ENCODE peak calls at places on chromosome 10, in seven cellular contexts. One of them, this sample, is unnamed.

GRCh38 chr10:90642136-90642535 is 215.7 kb downstream of the HTR7 start:
- DNase-seq in fibroblast of pulmonary artery: peak; percentile 69
- DNase-seq in occipital lobe: no peak
- DNase-seq in GM12865: no peak
- DNase-seq in foreskin fibroblast: peak; percentile 47
- DNase-seq in stimulated activated CD4-positive, alpha-beta T cell treated with anti-CD3 and anti-CD28 coated beads, Interleukin-1b, Interleukin-23, amount 100 ng/mL, for 24 hours: no peak
- DNase-seq in NCI-H1436: no peak
- DNase-seq in this sample: no peak

GRCh38 chr10:76073524-76073923 is 642.1 kb downstream of the LRMDA start:
- DNase-seq in fibroblast of pulmonary artery: no peak
- DNase-seq in occipital lobe: no peak
- DNase-seq in GM12865: no peak
- DNase-seq in foreskin fibroblast: no peak
- DNase-seq in stimulated activated CD4-positive, alpha-beta T cell treated with anti-CD3 and anti-CD28 coated beads, Interleukin-1b, Interleukin-23, amount 100 ng/mL, for 24 hours: no peak
- DNase-seq in NCI-H1436: no peak
- DNase-seq in this sample: no peak

GRCh38 chr10:44571701-44572100 is 186.8 kb upstream of the CXCL12 start:
- DNase-seq in fibroblast of pulmonary artery: peak; percentile 14
- DNase-seq in occipital lobe: no peak
- DNase-seq in GM12865: no peak
- DNase-seq in foreskin fibroblast: peak; percentile 62
- DNase-seq in stimulated activated CD4-positive, alpha-beta T cell treated with anti-CD3 and anti-CD28 coated beads, Interleukin-1b, Interleukin-23, amount 100 ng/mL, for 24 hours: no peak
- DNase-seq in NCI-H1436: no peak
- DNase-seq in this sample: no peak

GRCh38 chr10:3995302-3996210 is 210.5 kb upstream of the KLF6 start:
- DNase-seq in fibroblast of pulmonary artery: peak; percentile 86
- DNase-seq in occipital lobe: no peak
- DNase-seq in GM12865: no peak
- DNase-seq in foreskin fibroblast: peak; percentile 82
- DNase-seq in stimulated activated CD4-positive, alpha-beta T cell treated with anti-CD3 and anti-CD28 coated beads, Interleukin-1b, Interleukin-23, amount 100 ng/mL, for 24 hours: no peak
- DNase-seq in NCI-H1436: no peak
- DNase-seq in this sample: no peak

GRCh38 chr10:47286591-47287325 is 13.2 kb upstream of the GDF10 start:
- DNase-seq in fibroblast of pulmonary artery: no peak
- DNase-seq in occipital lobe: no peak
- DNase-seq in GM12865: no peak
- DNase-seq in foreskin fibroblast: no peak
- DNase-seq in stimulated activated CD4-positive, alpha-beta T cell treated with anti-CD3 and anti-CD28 coated beads, Interleukin-1b, Interleukin-23, amount 100 ng/mL, for 24 hours: no peak
- DNase-seq in NCI-H1436: no peak
- DNase-seq in this sample: no peak

GRCh38 chr10:6778992-6779701 is 199.1 kb upstream of the PRKCQ start:
- DNase-seq in fibroblast of pulmonary artery: peak; percentile 96
- DNase-seq in occipital lobe: no peak
- DNase-seq in GM12865: no peak
- DNase-seq in foreskin fibroblast: peak; percentile 98
- DNase-seq in stimulated activated CD4-positive, alpha-beta T cell treated with anti-CD3 and anti-CD28 coated beads, Interleukin-1b, Interleukin-23, amount 100 ng/mL, for 24 hours: no peak
- DNase-seq in NCI-H1436: no peak
- DNase-seq in this sample: no peak

GRCh38 chr10:126842836-126843235 is 62.4 kb upstream of the DOCK1 start:
- DNase-seq in fibroblast of pulmonary artery: no peak
- DNase-seq in occipital lobe: no peak
- DNase-seq in GM12865: no peak
- DNase-seq in foreskin fibroblast: no peak
- DNase-seq in stimulated activated CD4-positive, alpha-beta T cell treated with anti-CD3 and anti-CD28 coated beads, Interleukin-1b, Interleukin-23, amount 100 ng/mL, for 24 hours: no peak
- DNase-seq in NCI-H1436: peak; percentile 2
- DNase-seq in this sample: no peak

GRCh38 chr10:34723746-34724145 is 91.3 kb downstream of the PARD3 start:
- DNase-seq in fibroblast of pulmonary artery: peak; percentile 82
- DNase-seq in occipital lobe: no peak
- DNase-seq in GM12865: peak; percentile 30
- DNase-seq in foreskin fibroblast: peak; percentile 81
- DNase-seq in stimulated activated CD4-positive, alpha-beta T cell treated with anti-CD3 and anti-CD28 coated beads, Interleukin-1b, Interleukin-23, amount 100 ng/mL, for 24 hours: no peak
- DNase-seq in NCI-H1436: peak; percentile 30
- DNase-seq in this sample: no peak

GRCh38 chr10:13146383-13146782 is 15.0 kb upstream of the MCM10 start:
- DNase-seq in fibroblast of pulmonary artery: no peak
- DNase-seq in occipital lobe: no peak
- DNase-seq in GM12865: no peak
- DNase-seq in foreskin fibroblast: no peak
- DNase-seq in stimulated activated CD4-positive, alpha-beta T cell treated with anti-CD3 and anti-CD28 coated beads, Interleukin-1b, Interleukin-23, amount 100 ng/mL, for 24 hours: no peak
- DNase-seq in NCI-H1436: no peak
- DNase-seq in this sample: no peak

GRCh38 chr10:63628526-63629362 is 107.5 kb downstream of the REEP3 start:
- DNase-seq in fibroblast of pulmonary artery: no peak
- DNase-seq in occipital lobe: peak; percentile 33
- DNase-seq in GM12865: peak; percentile 89
- DNase-seq in foreskin fibroblast: peak; percentile 68
- DNase-seq in stimulated activated CD4-positive, alpha-beta T cell treated with anti-CD3 and anti-CD28 coated beads, Interleukin-1b, Interleukin-23, amount 100 ng/mL, for 24 hours: no peak
- DNase-seq in NCI-H1436: peak; percentile 83
- DNase-seq in this sample: peak; percentile 91

GRCh38 chr10:17737021-17737965 is 14.7 kb upstream of the TMEM236 start:
- DNase-seq in fibroblast of pulmonary artery: peak; percentile 67
- DNase-seq in occipital lobe: no peak
- DNase-seq in GM12865: peak; percentile 32
- DNase-seq in foreskin fibroblast: peak; percentile 65
- DNase-seq in stimulated activated CD4-positive, alpha-beta T cell treated with anti-CD3 and anti-CD28 coated beads, Interleukin-1b, Interleukin-23, amount 100 ng/mL, for 24 hours: no peak
- DNase-seq in NCI-H1436: peak; percentile 9
- DNase-seq in this sample: no peak

GRCh38 chr10:21724695-21725371 is 190.8 kb downstream of the MLLT10 start:
- DNase-seq in fibroblast of pulmonary artery: peak; percentile 100
- DNase-seq in occipital lobe: peak; percentile 51
- DNase-seq in GM12865: peak; percentile 79
- DNase-seq in foreskin fibroblast: peak; percentile 100
- DNase-seq in stimulated activated CD4-positive, alpha-beta T cell treated with anti-CD3 and anti-CD28 coated beads, Interleukin-1b, Interleukin-23, amount 100 ng/mL, for 24 hours: no peak
- DNase-seq in NCI-H1436: peak; percentile 91
- DNase-seq in this sample: peak; percentile 81

GRCh38 chr10:74153123-74153522 is 2.1 kb downstream of the ADK start:
- DNase-seq in fibroblast of pulmonary artery: peak; percentile 83
- DNase-seq in occipital lobe: no peak
- DNase-seq in GM12865: no peak
- DNase-seq in foreskin fibroblast: peak; percentile 76
- DNase-seq in stimulated activated CD4-positive, alpha-beta T cell treated with anti-CD3 and anti-CD28 coated beads, Interleukin-1b, Interleukin-23, amount 100 ng/mL, for 24 hours: no peak
- DNase-seq in NCI-H1436: no peak
- DNase-seq in this sample: no peak

GRCh38 chr10:22259280-22259679 is 41.5 kb upstream of the EBLN1 start:
- DNase-seq in fibroblast of pulmonary artery: peak; percentile 21
- DNase-seq in occipital lobe: no peak
- DNase-seq in GM12865: peak; percentile 50
- DNase-seq in foreskin fibroblast: peak; percentile 18
- DNase-seq in stimulated activated CD4-positive, alpha-beta T cell treated with anti-CD3 and anti-CD28 coated beads, Interleukin-1b, Interleukin-23, amount 100 ng/mL, for 24 hours: no peak
- DNase-seq in NCI-H1436: no peak
- DNase-seq in this sample: no peak

GRCh38 chr10:43408331-43408709 is 666 bp downstream of the HNRNPF start:
- DNase-seq in fibroblast of pulmonary artery: no peak
- DNase-seq in occipital lobe: no peak
- DNase-seq in GM12865: no peak
- DNase-seq in foreskin fibroblast: no peak
- DNase-seq in stimulated activated CD4-positive, alpha-beta T cell treated with anti-CD3 and anti-CD28 coated beads, Interleukin-1b, Interleukin-23, amount 100 ng/mL, for 24 hours: no peak
- DNase-seq in NCI-H1436: no peak
- DNase-seq in this sample: no peak

GRCh38 chr10:11242443-11243386 is 225.0 kb downstream of the CELF2 start:
- DNase-seq in fibroblast of pulmonary artery: peak; percentile 49
- DNase-seq in occipital lobe: no peak
- DNase-seq in GM12865: peak; percentile 94
- DNase-seq in foreskin fibroblast: peak; percentile 60
- DNase-seq in stimulated activated CD4-positive, alpha-beta T cell treated with anti-CD3 and anti-CD28 coated beads, Interleukin-1b, Interleukin-23, amount 100 ng/mL, for 24 hours: no peak
- DNase-seq in NCI-H1436: no peak
- DNase-seq in this sample: no peak

This sample was measured in NCI-H2029 treated with DMSO at 0.1 percent for 48 hours.